ENCODE peak calls at places on chromosomes 4 and X, in nine cellular contexts. D is GM23248; Z is A549; Y is SJSA1; H is heart right ventricle; F is PC-3; W is CD4-positive, alpha-beta memory T cell; R is CD8-positive, alpha-beta memory T cell; M is fibroblast of lung. E is an unnamed sample. For H3K4me1, the result is how much of the 10 kb centered on the place peaks cover.

GRCh38 chrX:31260351-31260750 is 188.5 kb upstream of the FTHL17 start:
- DNase-seq in D (no peak), Z (no peak), Y (no peak), H (no peak), F (no peak), W (no peak), R (no peak), M (no peak), E (no peak)

GRCh38 chr4:138035781-138036258 is 206.3 kb downstream of the SLC7A11 start:
- DNase-seq in D (peak), Z (peak), Y (no peak), H (no peak), F (peak), W (no peak), R (no peak), M (peak), E (no peak)

GRCh38 chrX:49165901-49166881 is 3.6 kb downstream of the MAGIX start:
- DNase-seq in D (peak), Z (no peak), Y (peak), H (peak), F (no peak), W (peak), R (peak), M (peak), E (peak)

GRCh38 chr4:141416219-141416618 is 195.5 kb downstream of the ZNF330 start:
- DNase-seq in D (peak), Z (no peak), Y (no peak), H (no peak), F (no peak), W (no peak), R (no peak), M (peak), E (no peak)

GRCh38 chr4:38605794-38606586 is 58.0 kb upstream of the KLF3 start:
- DNase-seq in D (no peak), Z (no peak), Y (no peak), H (no peak), F (no peak), W (no peak), R (no peak), M (peak), E (no peak)

GRCh38 chr4:85784348-85784747 is 309.4 kb downstream of the ARHGAP24 start:
- DNase-seq in D (no peak), Z (no peak), Y (no peak), H (no peak), F (no peak), W (no peak), R (no peak), M (no peak), E (no peak)

GRCh38 chrX:111319451-111319850 is 49.2 kb upstream of the CAPN6 start:
- DNase-seq in D (no peak), Z (no peak), Y (no peak), H (no peak), F (no peak), W (no peak), R (no peak), M (no peak), E (no peak)

GRCh38 chrX:25204182-25204581 is 188.4 kb upstream of the ARX start:
- DNase-seq in D (no peak), Z (no peak), Y (no peak), H (no peak), F (peak), W (no peak), R (no peak), M (no peak), E (no peak)

GRCh38 chr4:1337376-1337831 is 9.6 kb upstream of the UVSSA start:
- DNase-seq in D (peak), Z (no peak), Y (no peak), H (no peak), F (peak), W (peak), R (no peak), M (no peak), E (no peak)

GRCh38 chr4:6333301-6334202 is 63.9 kb downstream of the WFS1 start:
- DNase-seq in D (peak), Z (no peak), Y (no peak), H (no peak), F (peak), W (no peak), R (no peak), M (peak), E (no peak)

GRCh38 chr4:69759189-69759604 is 1.2 kb downstream of the SULT1B1 start:
- DNase-seq in D (peak), Z (no peak), Y (no peak), H (no peak), F (no peak), W (no peak), R (no peak), M (no peak), E (no peak)
- H3K4me3 ChIP-seq in D (no peak), Z (no peak), Y (no peak), H (no peak), F (no peak), W (no peak), R (peak), M (no peak), E (peak)

GRCh38 chrX:24150051-24150790 is 692 bp downstream of the ZFX start:
- DNase-seq in D (peak), Z (peak), Y (peak), H (peak), F (peak), W (peak), R (peak), M (peak), E (peak)

GRCh38 chrX:24149346-24150050 is at the start of gene ZFX:
- DNase-seq in D (peak), Z (no peak), Y (peak), H (peak), F (peak), W (peak), R (peak), M (peak), E (peak)

GRCh38 chrX:24148118-24148517 is 1.4 kb upstream of the ZFX start:
- DNase-seq in D (no peak), Z (no peak), Y (no peak), H (no peak), F (no peak), W (no peak), R (no peak), M (no peak), E (peak)

GRCh38 chrX:24147165-24147564 is 2.4 kb upstream of the ZFX start:
- DNase-seq in D (no peak), Z (no peak), Y (no peak), H (no peak), F (no peak), W (no peak), R (no peak), M (no peak), E (no peak)

GRCh38 chrX:24148535-24149345 is 789 bp upstream of the ZFX start:
- DNase-seq in D (peak), Z (no peak), Y (no peak), H (no peak), F (peak), W (peak), R (no peak), M (peak), E (peak)
- H3K4me1 ChIP-seq in D (half or more), Z (half or more), Y (under half), H (half or more), F (half or more), W (half or more), R (under half), M (under half), E (under half)

DNA sequence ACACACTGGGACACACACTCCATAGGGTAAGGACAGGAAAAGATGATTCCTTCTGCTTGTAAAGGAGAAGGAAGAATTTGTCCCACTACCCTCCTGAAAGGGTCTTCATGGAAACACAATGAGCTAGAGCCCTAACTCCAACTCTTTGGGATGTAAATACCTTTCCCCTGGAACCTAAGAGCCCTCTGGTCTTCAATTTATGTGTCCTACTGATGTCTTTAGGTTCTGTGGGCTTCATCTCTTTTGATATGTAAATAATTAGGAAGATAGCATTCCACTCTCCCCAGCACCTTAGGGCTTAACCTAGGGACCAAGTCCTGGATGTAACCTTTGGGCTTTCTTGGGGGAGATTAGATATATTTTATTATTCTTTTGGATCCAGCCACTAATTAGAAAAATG is 38.3 kb downstream of the PF4 start:
- DNase-seq in D (no peak), Z (no peak), Y (no peak), H (no peak), F (no peak), W (no peak), R (no peak), M (no peak), E (no peak)
- H3K4me3 ChIP-seq in D (peak), Z (peak), Y (no peak), H (no peak), F (no peak), W (no peak), R (no peak), M (no peak), E (no peak)

DNA sequence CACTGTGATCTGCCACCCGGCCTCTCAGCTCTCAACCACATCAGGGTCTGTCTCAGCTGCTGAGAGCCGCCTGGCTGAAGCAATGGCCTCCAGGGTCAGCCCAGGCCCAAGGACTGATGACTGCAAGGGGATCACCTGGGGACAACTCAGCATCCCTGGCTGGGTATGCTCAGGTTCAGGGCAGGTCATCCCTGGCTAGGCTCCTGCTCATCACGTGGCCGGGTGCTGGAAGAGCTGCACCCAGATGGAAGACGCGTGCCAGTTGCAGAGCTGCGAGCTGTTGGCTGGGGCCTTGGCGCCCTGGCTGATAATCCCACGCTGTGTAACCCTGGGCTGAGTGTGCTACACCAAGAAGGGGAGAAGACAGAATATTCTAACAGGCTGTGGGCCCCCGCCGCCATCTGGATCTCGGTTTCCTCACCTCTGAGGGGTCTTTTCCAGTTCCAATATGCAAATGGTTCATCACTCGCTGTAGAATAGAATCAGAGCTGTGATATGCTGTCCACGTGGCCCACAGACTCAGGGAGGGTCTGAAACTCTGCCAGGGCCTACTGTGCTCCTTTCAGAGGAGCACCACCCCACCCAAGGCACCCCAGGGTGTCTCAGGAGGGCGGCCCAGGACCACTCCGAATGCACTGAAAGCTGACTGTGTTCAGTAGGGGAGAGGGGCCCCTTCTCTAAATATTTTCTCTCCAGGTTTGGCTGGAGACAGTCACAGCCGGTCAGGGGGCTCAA is 338.8 kb downstream of the BCOR start:
- DNase-seq in D (no peak), Z (no peak), Y (no peak), H (peak), F (no peak), W (no peak), R (no peak), M (no peak), E (no peak)
- H3K4me1 ChIP-seq in D (under half), Z (half or more), Y (half or more), H (under half), F (under half), W (under half), R (under half), M (under half), E (under half)

GRCh38 chr4:153488006-153488718 is 22.0 kb downstream of the TMEM131L start:
- DNase-seq in D (no peak), Z (no peak), Y (peak), H (no peak), F (no peak), W (peak), R (peak), M (peak), E (peak)
- H3K4me3 ChIP-seq in D (no peak), Z (no peak), Y (no peak), H (no peak), F (no peak), W (peak), R (peak), M (no peak), E (peak)

GRCh38 chrX:13005671-13006473 is 31.0 kb downstream of the TMSB4X start:
- DNase-seq in D (peak), Z (no peak), Y (no peak), H (no peak), F (no peak), W (no peak), R (no peak), M (peak), E (no peak)

GRCh38 chrX:13000311-13000811 is 25.5 kb downstream of the TMSB4X start:
- DNase-seq in D (no peak), Z (no peak), Y (no peak), H (no peak), F (peak), W (peak), R (no peak), M (no peak), E (peak)

GRCh38 chrX:13001097-13001496 is 26.2 kb downstream of the TMSB4X start:
- DNase-seq in D (no peak), Z (no peak), Y (no peak), H (no peak), F (peak), W (no peak), R (no peak), M (no peak), E (no peak)

GRCh38 chrX:12999422-12999821 is 24.5 kb downstream of the TMSB4X start:
- DNase-seq in D (no peak), Z (no peak), Y (no peak), H (no peak), F (no peak), W (peak), R (no peak), M (no peak), E (peak)

DNA sequence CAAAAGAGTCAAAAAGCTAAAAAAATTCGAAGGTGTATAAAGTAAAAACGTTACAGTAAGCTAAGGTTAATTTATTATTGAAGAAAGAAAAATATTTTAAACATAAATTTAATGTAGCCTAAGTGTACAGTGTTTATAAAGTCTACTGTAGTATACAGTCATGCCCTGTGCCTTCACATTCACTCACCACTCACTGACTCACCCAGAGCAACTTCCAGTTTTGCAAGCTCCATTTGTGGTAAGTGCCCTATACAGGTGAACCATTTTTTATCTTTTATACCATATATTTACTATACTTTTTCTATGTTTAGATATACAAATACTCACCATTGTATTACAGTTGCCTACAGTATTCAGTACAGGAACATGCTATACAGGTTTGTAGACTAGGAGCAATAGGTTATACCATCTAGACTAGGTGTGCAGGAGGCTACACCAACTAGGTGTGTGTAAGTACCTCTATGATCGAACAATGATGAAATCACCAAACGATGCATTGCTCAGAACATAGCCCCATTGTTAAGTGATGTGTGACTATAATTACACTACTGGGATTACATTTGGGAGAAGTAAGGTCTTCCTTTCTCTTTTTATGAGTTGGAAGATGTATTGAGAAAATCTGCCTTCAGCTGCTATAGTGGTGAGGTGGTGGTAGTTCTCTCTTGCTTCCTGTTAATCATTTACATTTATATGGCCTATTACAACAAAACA is 27.2 kb downstream of the TMSB4X start:
- DNase-seq in D (peak), Z (no peak), Y (no peak), H (no peak), F (peak), W (peak), R (no peak), M (no peak), E (peak)
- H3K4me1 ChIP-seq in D (under half), Z (half or more), Y (under half), H (under half), F (half or more), W (half or more), R (half or more), M (under half), E (half or more)

GRCh38 chr4:105971032-105971431 is 75.8 kb downstream of the NPNT start:
- DNase-seq in D (no peak), Z (no peak), Y (no peak), H (no peak), F (no peak), W (no peak), R (no peak), M (no peak), E (no peak)
- H3K4me3 ChIP-seq in D (no peak), Z (no peak), Y (no peak), H (no peak), F (no peak), W (no peak), R (no peak), M (no peak), E (no peak)

GRCh38 chr4:159169903-159170302 is 67.0 kb downstream of the RAPGEF2 start:
- DNase-seq in D (no peak), Z (no peak), Y (no peak), H (no peak), F (no peak), W (no peak), R (no peak), M (no peak), E (no peak)
- H3K4me1 ChIP-seq in D (under half), Z (under half), Y (under half), H (half or more), F (under half), W (under half), R (under half), M (under half), E (under half)

GRCh38 chrX:63755892-63756291 is 29.1 kb downstream of the ARHGEF9 start:
- DNase-seq in D (no peak), Z (no peak), Y (no peak), H (no peak), F (no peak), W (no peak), R (no peak), M (no peak), E (no peak)
- H3K4me3 ChIP-seq in D (peak), Z (peak), Y (no peak), H (no peak), F (peak), W (no peak), R (no peak), M (no peak), E (peak)

E was measured in CD4-positive, CD25-positive, alpha-beta regulatory T cell.